ENCODE peak calls at places on chromosomes 5 and 9, in six cellular contexts. V, O, J, I, U and G are unnamed samples. For H3K36me3, the result is how much of the 10 kb centered on the place peaks cover.

GRCh38 chr9:93111001-93111370 is 15.0 kb downstream of the CARD19 start:
- DNase-seq in J (no peak), I (no peak), V (no peak), O (no peak), U (no peak), G (no peak)

GRCh38 chr5:27947088-27947487 is 908.7 kb upstream of the CDH9 start:
- DNase-seq in V (no peak), J (no peak), I (no peak), U (no peak), O (no peak), G (no peak)

GRCh38 chr5:180649297-180650039 is at the start of gene FLT4:
- DNase-seq in J (no peak), I (peak), O (no peak), U (peak), V (peak), G (no peak)

GRCh38 chr9:19373527-19373926 is 6.5 kb downstream of the RPS6 start:
- DNase-seq in J (no peak), I (no peak), U (no peak), V (no peak), O (no peak), G (no peak)

GRCh38 chr5:143023447-143024096 is 253.4 kb downstream of the ARHGAP26 start:
- DNase-seq in J (peak), O (no peak), I (peak), V (no peak), U (no peak), G (peak)

GRCh38 chr5:23208959-23209431 is 298.4 kb upstream of the PRDM9 start:
- DNase-seq in U (peak), J (peak), I (peak), O (peak), V (peak), G (no peak)

GRCh38 chr5:108521841-108522506 is 140.1 kb upstream of the FBXL17 start:
- DNase-seq in U (no peak), J (peak), I (peak), V (peak), O (peak), G (no peak)

GRCh38 chr5:109911731-109912130 is 222.0 kb downstream of the MAN2A1 start:
- DNase-seq in U (no peak), O (no peak), J (no peak), I (no peak), V (no peak), G (no peak)

GRCh38 chr5:1846583-1846982 is 36.1 kb downstream of the IRX4 start:
- DNase-seq in U (no peak), O (no peak), V (no peak), I (no peak), J (no peak), G (no peak)

GRCh38 chr9:15513335-15513734 is 2.6 kb upstream of the PSIP1 start:
- DNase-seq in U (peak), I (peak), J (no peak), O (peak), V (peak), G (no peak)

GRCh38 chr5:72597456-72597948 is 90.3 kb upstream of the ZNF366 start:
- DNase-seq in J (no peak), I (peak), V (peak), U (no peak), O (no peak), G (peak)

GRCh38 chr9:127013597-127013996 is 99.0 kb downstream of the RALGPS1 start:
- DNase-seq in O (no peak), V (no peak), U (no peak), I (no peak), J (no peak), G (no peak)

GRCh38 chr5:20114536-20114935 is 126.5 kb upstream of the CDH18 start:
- DNase-seq in O (no peak), U (no peak), J (no peak), I (no peak), V (no peak), G (no peak)

GRCh38 chr5:171595801-171596231 is 176.4 kb downstream of the FGF18 start:
- DNase-seq in I (no peak), V (no peak), O (peak), U (no peak), J (no peak), G (no peak)

GRCh38 chr9:5511935-5512580 is 1.7 kb downstream of the PDCD1LG2 start:
- DNase-seq in O (no peak), J (no peak), V (no peak), U (no peak), I (no peak), G (no peak)

GRCh38 chr9:84667571-84668203 is 1.8 kb upstream of the NTRK2 start:
- DNase-seq in O (no peak), I (peak), V (no peak), J (no peak), U (peak), G (no peak)

GRCh38 chr9:126877418-126877817 is 17.0 kb downstream of the ZBTB34 start:
- DNase-seq in I (no peak), U (no peak), O (no peak), J (no peak), V (no peak), G (no peak)

GRCh38 chr9:110655723-110656641 is 12.6 kb upstream of the MUSK start:
- DNase-seq in V (no peak), I (no peak), U (no peak), J (no peak), O (no peak), G (no peak)

GRCh38 chr5:10577371-10578291 is 13.8 kb downstream of the ANKRD33B start:
- DNase-seq in O (no peak), V (peak), J (no peak), U (no peak), I (no peak), G (no peak)

GRCh38 chr5:106127341-106127781 is 1543.4 kb downstream of the EFNA5 start:
- DNase-seq in J (peak), U (no peak), O (no peak), I (peak), V (no peak), G (no peak)

GRCh38 chr5:156328766-156329165 is 1.8 kb downstream of the SGCD start:
- DNase-seq in V (no peak), I (no peak), U (no peak), J (no peak), O (no peak), G (no peak)

GRCh38 chr5:151758141-151758429 is 346 bp downstream of the ATOX1 start:
- DNase-seq in O (no peak), V (peak), J (no peak), I (no peak), U (no peak), G (peak)

GRCh38 chr5:75089137-75089536 is 36.8 kb upstream of the GCNT4 start:
- DNase-seq in I (no peak), V (no peak), U (no peak), J (no peak), O (no peak), G (no peak)

GRCh38 chr9:22508790-22509189 is 62.2 kb downstream of the DMRTA1 start:
- DNase-seq in O (no peak), J (no peak), V (no peak), I (no peak), U (no peak), G (no peak)

GRCh38 chr5:91219803-91220371 is 163.2 kb downstream of the ARRDC3 start:
- DNase-seq in O (no peak), I (peak), J (no peak), U (no peak), V (peak), G (no peak)

GRCh38 chr9:89935115-89935514 is 330.3 kb downstream of the GADD45G start:
- DNase-seq in J (no peak), U (no peak), I (no peak), V (no peak), O (no peak), G (no peak)

GRCh38 chr5:56512314-56512996 is 279.3 kb upstream of the ANKRD55 start:
- DNase-seq in O (no peak), I (no peak), V (no peak), J (no peak), U (no peak), G (no peak)

GRCh38 chr9:122287214-122287613 is 22.5 kb downstream of the MRRF start:
- DNase-seq in U (no peak), I (no peak), O (no peak), V (no peak), J (no peak), G (no peak)

GRCh38 chr9:137432687-137433348 is 8.3 kb downstream of the ENTPD8 start:
- DNase-seq in V (no peak), O (no peak), I (no peak), U (no peak), J (no peak), G (no peak)

GRCh38 chr9:69027355-69028097 is 8.0 kb upstream of the FXN start:
- DNase-seq in U (no peak), O (peak), I (peak), V (peak), J (peak), G (no peak)

GRCh38 chr5:14983666-14984441 is 112.3 kb upstream of the ANKH start:
- DNase-seq in O (no peak), U (no peak), V (no peak), I (no peak), J (no peak), G (no peak)
- TF ChIP-seq POLR2AphosphoS5 in O (no peak), U (no peak), V (no peak), I (no peak), J (no peak), G (no peak)

GRCh38 chr5:32383065-32383464 is 61.5 kb downstream of the ZFR start:
- DNase-seq in V (no peak), I (no peak), U (no peak), J (no peak), O (no peak), G (no peak)

GRCh38 chr5:32379421-32379820 is 65.1 kb downstream of the ZFR start:
- DNase-seq in O (no peak), V (no peak), U (no peak), I (no peak), J (no peak), G (no peak)
- H3K36me3 ChIP-seq in O (half or more), V (half or more), U (half or more), I (under half), J (under half), G (under half)

DNA sequence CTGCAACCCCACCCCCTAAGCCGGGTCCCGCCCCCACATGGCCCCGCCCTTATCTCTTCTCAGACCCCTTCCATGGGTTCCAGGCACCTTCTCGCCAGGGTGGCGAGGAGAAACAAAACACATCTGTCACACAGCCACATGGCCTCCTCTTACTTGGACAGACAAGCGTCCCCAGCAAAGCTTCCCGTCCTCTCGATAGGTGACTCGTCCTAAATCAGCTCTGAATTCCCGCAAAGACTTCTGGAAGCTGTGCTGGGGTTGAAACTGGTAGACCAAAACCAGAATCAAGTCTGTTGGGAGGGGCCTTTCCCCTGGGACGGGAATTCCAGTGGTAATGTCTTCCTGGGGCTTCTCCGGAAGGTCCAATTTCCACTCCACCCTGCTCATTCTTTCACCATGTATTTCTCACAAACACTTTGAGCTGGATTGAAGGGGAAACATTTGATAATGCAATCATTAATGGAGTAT is 413 bp upstream of the CTNNAL1 start:
- DNase-seq in I (no peak), O (no peak), J (no peak), V (no peak), U (no peak), G (no peak)
- TF ChIP-seq POLR2AphosphoS5 in I (no peak), O (peak), J (no peak), V (no peak), U (peak), G (no peak)

DNA sequence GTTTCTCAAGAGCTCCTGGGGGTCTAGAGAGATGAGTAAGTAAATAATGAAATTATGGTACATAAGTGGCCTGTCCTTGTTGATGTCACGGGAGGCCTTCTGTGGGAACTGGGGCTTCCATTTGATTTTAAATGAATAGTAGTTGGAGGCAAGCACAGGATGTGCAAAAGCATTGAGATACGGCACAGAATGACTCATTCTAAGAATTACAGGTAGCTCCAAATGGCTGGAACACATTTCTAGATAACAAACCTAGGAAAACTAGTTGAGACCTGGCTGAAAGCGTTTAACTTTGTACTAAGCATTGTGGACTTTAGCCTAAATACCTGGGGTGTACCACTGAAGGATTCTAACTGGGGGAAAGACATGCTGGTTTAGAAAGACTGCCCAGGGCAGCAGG is 9.4 kb downstream of the SKP2 start:
- DNase-seq in U (no peak), J (no peak), O (no peak), V (no peak), I (no peak), G (no peak)
- H3K36me3 ChIP-seq in U (half or more), J (under half), O (half or more), V (half or more), I (under half), G (half or more)

GRCh38 chr5:137957948-137958347 is 68.7 kb downstream of the PKD2L2 start:
- DNase-seq in J (no peak), V (no peak), O (no peak), I (no peak), U (no peak), G (no peak)
- TF ChIP-seq POLR2AphosphoS5 in J (no peak), V (no peak), O (no peak), I (no peak), U (no peak), G (no peak)

GRCh38 chr5:125659316-125660071 is 763.7 kb upstream of the GRAMD2B start:
- DNase-seq in V (no peak), U (no peak), O (no peak), J (no peak), I (peak), G (no peak)
- H3K36me3 ChIP-seq in V (under half), U (under half), O (under half), J (under half), I (under half), G (under half)

GRCh38 chr9:104279535-104280215 is 185.6 kb downstream of the SMC2 start:
- DNase-seq in I (no peak), U (no peak), J (no peak), O (no peak), V (no peak), G (no peak)
- TF ChIP-seq POLR2AphosphoS5 in I (no peak), U (no peak), J (no peak), O (no peak), V (no peak), G (no peak)

GRCh38 chr9:129919836-129920235 is 84.6 kb downstream of the USP20 start:
- DNase-seq in O (no peak), I (no peak), V (no peak), U (no peak), J (no peak), G (no peak)
- H3K36me3 ChIP-seq in O (under half), I (under half), V (under half), U (under half), J (under half), G (half or more)